ENCODE peak calls at places on chromosomes 6 and 20, in six cellular contexts. One of them, this sample, is unnamed.

GRCh38 chr6:26554669-26555504 is 16.7 kb downstream of the HMGN4 start:
- DNase-seq in HepG2: peak; percentile 69
- DNase-seq in H1: peak; percentile 78
- DNase-seq in GM12878: no peak
- DNase-seq in K562: peak; percentile 31
- DNase-seq in HCT116: no peak
- DNase-seq in this sample: no peak

GRCh38 chr20:31698803-31699718 is 23.6 kb downstream of the BCL2L1 start:
- DNase-seq in HepG2: peak; percentile 76
- DNase-seq in H1: no peak
- DNase-seq in GM12878: no peak
- DNase-seq in K562: no peak
- DNase-seq in HCT116: peak; percentile 44
- DNase-seq in this sample: no peak

GRCh38 chr6:161400650-161401049 is 126.8 kb upstream of the AGPAT4 start:
- DNase-seq in HepG2: no peak
- DNase-seq in H1: no peak
- DNase-seq in GM12878: no peak
- DNase-seq in K562: no peak
- DNase-seq in HCT116: no peak
- DNase-seq in this sample: no peak

GRCh38 chr20:3510110-3510509 is 39.3 kb downstream of the ATRN start:
- DNase-seq in HepG2: peak; percentile 87
- DNase-seq in H1: no peak
- DNase-seq in GM12878: no peak
- DNase-seq in K562: no peak
- DNase-seq in HCT116: no peak
- DNase-seq in this sample: no peak

GRCh38 chr20:14580426-14581074 is 243.1 kb upstream of the FLRT3 start:
- DNase-seq in HepG2: no peak
- DNase-seq in H1: no peak
- DNase-seq in GM12878: no peak
- DNase-seq in K562: no peak
- DNase-seq in HCT116: no peak
- DNase-seq in this sample: no peak

GRCh38 chr20:63336232-63336752 is 24.9 kb downstream of the CHRNA4 start:
- DNase-seq in HepG2: no peak
- DNase-seq in H1: no peak
- DNase-seq in GM12878: no peak
- DNase-seq in K562: no peak
- DNase-seq in HCT116: no peak
- DNase-seq in this sample: no peak

GRCh38 chr20:12207875-12208274 is 290.2 kb downstream of the BTBD3 start:
- DNase-seq in HepG2: peak; percentile 44
- DNase-seq in H1: peak; percentile 77
- DNase-seq in GM12878: no peak
- DNase-seq in K562: peak; percentile 12
- DNase-seq in HCT116: peak; percentile 0
- DNase-seq in this sample: peak; percentile 39

GRCh38 chr20:36773548-36774242 is at the start of gene DSN1:
- DNase-seq in HepG2: peak; percentile 98
- DNase-seq in H1: peak; percentile 100
- DNase-seq in GM12878: peak; percentile 92
- DNase-seq in K562: peak; percentile 98
- DNase-seq in HCT116: peak; percentile 95
- DNase-seq in this sample: peak; percentile 97

GRCh38 chr6:121274896-121275295 is 59.4 kb downstream of the TBC1D32 start:
- DNase-seq in HepG2: no peak
- DNase-seq in H1: no peak
- DNase-seq in GM12878: no peak
- DNase-seq in K562: no peak
- DNase-seq in HCT116: no peak
- DNase-seq in this sample: no peak

GRCh38 chr6:25150863-25151262 is 128.3 kb upstream of the CARMIL1 start:
- DNase-seq in HepG2: no peak
- DNase-seq in H1: no peak
- DNase-seq in GM12878: no peak
- DNase-seq in K562: no peak
- DNase-seq in HCT116: no peak
- DNase-seq in this sample: no peak

GRCh38 chr20:62516345-62516744 is 40.5 kb upstream of the GATA5 start:
- DNase-seq in HepG2: peak; percentile 57
- DNase-seq in H1: no peak
- DNase-seq in GM12878: no peak
- DNase-seq in K562: peak; percentile 78
- DNase-seq in HCT116: no peak
- DNase-seq in this sample: no peak

GRCh38 chr6:100460650-100461204 is 4.0 kb downstream of the SIM1 start:
- DNase-seq in HepG2: no peak
- DNase-seq in H1: peak; percentile 79
- DNase-seq in GM12878: no peak
- DNase-seq in K562: peak; percentile 29
- DNase-seq in HCT116: no peak
- DNase-seq in this sample: no peak

GRCh38 chr6:116364361-116364760 is 6.4 kb upstream of the DSE start:
- DNase-seq in HepG2: no peak
- DNase-seq in H1: no peak
- DNase-seq in GM12878: no peak
- DNase-seq in K562: no peak
- DNase-seq in HCT116: no peak
- DNase-seq in this sample: no peak

GRCh38 chr6:12385316-12385715 is 95.2 kb downstream of the EDN1 start:
- DNase-seq in HepG2: no peak
- DNase-seq in H1: no peak
- DNase-seq in GM12878: no peak
- DNase-seq in K562: no peak
- DNase-seq in HCT116: no peak
- DNase-seq in this sample: no peak

GRCh38 chr6:11288065-11288464 is 55.6 kb upstream of the NEDD9 start:
- DNase-seq in HepG2: no peak
- DNase-seq in H1: no peak
- DNase-seq in GM12878: no peak
- DNase-seq in K562: no peak
- DNase-seq in HCT116: no peak
- DNase-seq in this sample: no peak

GRCh38 chr20:45138451-45139300 is 14.4 kb upstream of the WFDC12 start:
- DNase-seq in HepG2: peak; percentile 34
- DNase-seq in H1: peak; percentile 99
- DNase-seq in GM12878: no peak
- DNase-seq in K562: peak; percentile 83
- DNase-seq in HCT116: peak; percentile 21
- DNase-seq in this sample: peak; percentile 72

GRCh38 chr20:16405254-16405653 is 168.0 kb downstream of the KIF16B start:
- DNase-seq in HepG2: no peak
- DNase-seq in H1: no peak
- DNase-seq in GM12878: no peak
- DNase-seq in K562: no peak
- DNase-seq in HCT116: no peak
- DNase-seq in this sample: no peak

GRCh38 chr6:108592371-108593337 is 31.9 kb downstream of the FOXO3 start:
- DNase-seq in HepG2: no peak
- DNase-seq in H1: no peak
- DNase-seq in GM12878: peak; percentile 76
- DNase-seq in K562: peak; percentile 26
- DNase-seq in HCT116: no peak
- DNase-seq in this sample: no peak

GRCh38 chr6:3294921-3295871 is 36.4 kb downstream of the PSMG4 start:
- DNase-seq in HepG2: peak; percentile 25
- DNase-seq in H1: no peak
- DNase-seq in GM12878: no peak
- DNase-seq in K562: no peak
- DNase-seq in HCT116: no peak
- DNase-seq in this sample: no peak

GRCh38 chr6:109224107-109224875 is 129.0 kb downstream of the CEP57L1 start:
- DNase-seq in HepG2: no peak
- DNase-seq in H1: no peak
- DNase-seq in GM12878: no peak
- DNase-seq in K562: no peak
- DNase-seq in HCT116: no peak
- DNase-seq in this sample: no peak

GRCh38 chr6:16316741-16317251 is 78.4 kb downstream of the GMPR start:
- DNase-seq in HepG2: peak; percentile 49
- DNase-seq in H1: no peak
- DNase-seq in GM12878: no peak
- DNase-seq in K562: peak; percentile 89
- DNase-seq in HCT116: peak; percentile 39
- DNase-seq in this sample: no peak

GRCh38 chr6:24666097-24666615 is 543 bp downstream of the TDP2 start:
- DNase-seq in HepG2: no peak
- DNase-seq in H1: no peak
- DNase-seq in GM12878: no peak
- DNase-seq in K562: peak; percentile 40
- DNase-seq in HCT116: no peak
- DNase-seq in this sample: no peak

GRCh38 chr20:10565191-10565921 is 108.4 kb downstream of the JAG1 start:
- DNase-seq in HepG2: peak; percentile 99
- DNase-seq in H1: no peak
- DNase-seq in GM12878: no peak
- DNase-seq in K562: no peak
- DNase-seq in HCT116: no peak
- DNase-seq in this sample: no peak

GRCh38 chr6:17673543-17674254 is 33.0 kb downstream of the NUP153 start:
- DNase-seq in HepG2: no peak
- DNase-seq in H1: no peak
- DNase-seq in GM12878: no peak
- DNase-seq in K562: no peak
- DNase-seq in HCT116: no peak
- DNase-seq in this sample: no peak

GRCh38 chr20:34246126-34246626 is 5.0 kb downstream of the ASIP start:
- DNase-seq in HepG2: no peak
- DNase-seq in H1: no peak
- DNase-seq in GM12878: no peak
- DNase-seq in K562: no peak
- DNase-seq in HCT116: no peak
- DNase-seq in this sample: no peak

DNA sequence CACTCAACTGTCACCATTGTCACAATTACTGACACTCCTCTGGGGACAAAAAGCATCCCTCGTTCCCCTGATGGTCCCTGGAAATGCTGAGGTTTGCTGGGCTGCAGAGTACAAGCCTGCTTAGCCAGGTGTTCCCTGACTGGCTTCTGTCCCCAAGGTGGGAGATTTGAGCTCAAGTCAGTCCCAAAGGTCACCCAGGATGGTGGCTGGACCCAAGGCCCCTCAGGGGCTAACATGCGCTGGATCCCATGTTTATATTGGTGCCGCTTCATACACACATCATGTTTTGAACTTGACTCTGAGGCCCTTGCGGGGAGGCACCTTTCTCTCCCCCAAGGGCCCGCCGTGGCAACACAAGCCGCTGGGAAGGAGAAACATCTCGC is 44.2 kb downstream of the PMEPA1 start:
- DNase-seq in HepG2: no peak
- DNase-seq in H1: no peak
- DNase-seq in GM12878: no peak
- DNase-seq in K562: no peak
- DNase-seq in HCT116: no peak
- DNase-seq in this sample: no peak
- TF ChIP-seq YY1 in HepG2: no peak
- TF ChIP-seq YY1 in H1: no peak
- TF ChIP-seq YY1 in GM12878: no peak
- TF ChIP-seq YY1 in K562: no peak
- TF ChIP-seq YY1 in HCT116: no peak
- TF ChIP-seq YY1 in this sample: no peak

GRCh38 chr20:48298424-48298823 is 513.1 kb upstream of the SULF2 start:
- DNase-seq in HepG2: no peak
- DNase-seq in H1: no peak
- DNase-seq in GM12878: no peak
- DNase-seq in K562: no peak
- DNase-seq in HCT116: no peak
- DNase-seq in this sample: no peak
- H3K9ac ChIP-seq in HepG2: no peak overlapping the region
- H3K9ac ChIP-seq in H1: no peak overlapping the region
- H3K9ac ChIP-seq in GM12878: no peak overlapping the region
- H3K9ac ChIP-seq in K562: no peak overlapping the region
- H3K9ac ChIP-seq in HCT116: no peak overlapping the region
- H3K9ac ChIP-seq in this sample: no peak overlapping the region

GRCh38 chr6:33672808-33673207 is 38.7 kb downstream of the UQCC2 start:
- DNase-seq in HepG2: peak; percentile 78
- DNase-seq in H1: no peak
- DNase-seq in GM12878: no peak
- DNase-seq in K562: peak; percentile 83
- DNase-seq in HCT116: no peak
- DNase-seq in this sample: peak; percentile 18
- TF ChIP-seq ZNF274 in HepG2: no peak
- TF ChIP-seq ZNF274 in H1: no peak
- TF ChIP-seq ZNF274 in GM12878: no peak
- TF ChIP-seq ZNF274 in K562: no peak
- TF ChIP-seq ZNF274 in HCT116: no peak
- TF ChIP-seq ZNF274 in this sample: no peak

DNA sequence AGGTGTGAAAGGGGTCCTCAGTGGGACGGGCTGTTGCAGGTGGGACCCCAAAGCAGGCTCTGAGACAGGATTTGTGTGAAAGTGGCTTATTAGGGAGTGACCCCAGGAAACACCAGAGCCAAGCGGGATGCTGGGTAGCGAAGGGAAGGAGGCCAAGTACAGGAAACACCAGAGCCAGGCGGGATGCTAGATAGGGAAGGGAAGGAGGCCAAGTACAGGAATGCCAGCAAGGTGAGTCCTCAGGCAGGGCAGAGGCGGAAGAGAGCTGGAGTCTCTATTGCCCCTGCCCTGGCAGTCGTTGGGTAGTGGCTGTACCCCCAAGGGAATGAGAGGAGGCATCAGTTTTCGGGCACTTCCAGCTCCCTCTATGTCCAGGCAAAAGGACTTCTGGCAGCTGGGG is 30.5 kb upstream of the TGM2 start:
- DNase-seq in HepG2: no peak
- DNase-seq in H1: no peak
- DNase-seq in GM12878: no peak
- DNase-seq in K562: no peak
- DNase-seq in HCT116: no peak
- DNase-seq in this sample: no peak
- TF ChIP-seq YY1 in HepG2: no peak
- TF ChIP-seq YY1 in H1: no peak
- TF ChIP-seq YY1 in GM12878: no peak
- TF ChIP-seq YY1 in K562: no peak
- TF ChIP-seq YY1 in HCT116: no peak
- TF ChIP-seq YY1 in this sample: no peak